ENCODE peak calls at places on chromosomes 3 and 15, in ten cellular contexts. One of them, this sample, is unnamed.

GRCh38 chr3:161395115-161395514 is 23.8 kb upstream of the SPTSSB start:
- DNase-seq in A549: no peak
- DNase-seq in body of pancreas: no peak
- DNase-seq in IMR-90: no peak
- DNase-seq in breast epithelium: no peak
- DNase-seq in stomach: no peak
- DNase-seq in sigmoid colon: no peak
- DNase-seq in spleen: no peak
- DNase-seq in lower leg skin: no peak
- DNase-seq in heart left ventricle: no peak
- DNase-seq in this sample: no peak

GRCh38 chr3:99128740-99129505 is 227.4 kb upstream of the DCBLD2 start:
- DNase-seq in A549: peak
- DNase-seq in sigmoid colon: no peak
- DNase-seq in heart left ventricle: no peak
- DNase-seq in breast epithelium: no peak
- DNase-seq in body of pancreas: no peak
- DNase-seq in lower leg skin: no peak
- DNase-seq in IMR-90: peak
- DNase-seq in stomach: no peak
- DNase-seq in spleen: no peak
- DNase-seq in this sample: peak

GRCh38 chr3:101042996-101043686 is 49.9 kb upstream of the ABI3BP start:
- DNase-seq in sigmoid colon: no peak
- DNase-seq in body of pancreas: no peak
- DNase-seq in heart left ventricle: no peak
- DNase-seq in breast epithelium: no peak
- DNase-seq in stomach: no peak
- DNase-seq in IMR-90: peak
- DNase-seq in lower leg skin: no peak
- DNase-seq in spleen: no peak
- DNase-seq in A549: peak
- DNase-seq in this sample: no peak

GRCh38 chr15:54556231-54556630 is 578.0 kb downstream of the UNC13C start:
- DNase-seq in spleen: no peak
- DNase-seq in lower leg skin: no peak
- DNase-seq in IMR-90: no peak
- DNase-seq in sigmoid colon: no peak
- DNase-seq in body of pancreas: no peak
- DNase-seq in breast epithelium: no peak
- DNase-seq in stomach: no peak
- DNase-seq in heart left ventricle: no peak
- DNase-seq in A549: no peak
- DNase-seq in this sample: no peak

GRCh38 chr3:135964160-135964955 is 1.2 kb upstream of the PPP2R3A start:
- DNase-seq in lower leg skin: no peak
- DNase-seq in IMR-90: no peak
- DNase-seq in stomach: no peak
- DNase-seq in breast epithelium: no peak
- DNase-seq in heart left ventricle: no peak
- DNase-seq in A549: no peak
- DNase-seq in spleen: no peak
- DNase-seq in sigmoid colon: no peak
- DNase-seq in body of pancreas: no peak
- DNase-seq in this sample: no peak

GRCh38 chr3:188294823-188295487 is 141.0 kb downstream of the LPP start:
- DNase-seq in heart left ventricle: no peak
- DNase-seq in A549: peak
- DNase-seq in sigmoid colon: no peak
- DNase-seq in breast epithelium: peak
- DNase-seq in stomach: peak
- DNase-seq in spleen: no peak
- DNase-seq in body of pancreas: peak
- DNase-seq in IMR-90: peak
- DNase-seq in lower leg skin: no peak
- DNase-seq in this sample: peak

GRCh38 chr3:6204891-6205290 is 656.0 kb upstream of the GRM7 start:
- DNase-seq in IMR-90: no peak
- DNase-seq in heart left ventricle: no peak
- DNase-seq in sigmoid colon: no peak
- DNase-seq in spleen: no peak
- DNase-seq in lower leg skin: no peak
- DNase-seq in breast epithelium: no peak
- DNase-seq in A549: no peak
- DNase-seq in body of pancreas: no peak
- DNase-seq in stomach: no peak
- DNase-seq in this sample: no peak

GRCh38 chr15:41337631-41338522 is 5.2 kb downstream of the NUSAP1 start:
- DNase-seq in stomach: no peak
- DNase-seq in heart left ventricle: no peak
- DNase-seq in lower leg skin: no peak
- DNase-seq in sigmoid colon: no peak
- DNase-seq in body of pancreas: no peak
- DNase-seq in A549: no peak
- DNase-seq in IMR-90: no peak
- DNase-seq in spleen: no peak
- DNase-seq in breast epithelium: no peak
- DNase-seq in this sample: no peak

GRCh38 chr15:72851586-72851985 is 68.0 kb upstream of the ADPGK start:
- DNase-seq in lower leg skin: no peak
- DNase-seq in A549: no peak
- DNase-seq in breast epithelium: no peak
- DNase-seq in IMR-90: no peak
- DNase-seq in stomach: no peak
- DNase-seq in sigmoid colon: no peak
- DNase-seq in heart left ventricle: no peak
- DNase-seq in body of pancreas: no peak
- DNase-seq in spleen: no peak
- DNase-seq in this sample: no peak

GRCh38 chr3:50575372-50575771 is 6.0 kb downstream of the HEMK1 start:
- DNase-seq in stomach: no peak
- DNase-seq in heart left ventricle: no peak
- DNase-seq in breast epithelium: no peak
- DNase-seq in body of pancreas: no peak
- DNase-seq in sigmoid colon: no peak
- DNase-seq in A549: no peak
- DNase-seq in spleen: no peak
- DNase-seq in lower leg skin: no peak
- DNase-seq in IMR-90: peak
- DNase-seq in this sample: peak

GRCh38 chr3:122786067-122786466 is 7.6 kb downstream of the HSPBAP1 start:
- DNase-seq in lower leg skin: no peak
- DNase-seq in spleen: no peak
- DNase-seq in sigmoid colon: no peak
- DNase-seq in body of pancreas: no peak
- DNase-seq in stomach: no peak
- DNase-seq in IMR-90: peak
- DNase-seq in breast epithelium: no peak
- DNase-seq in A549: peak
- DNase-seq in heart left ventricle: no peak
- DNase-seq in this sample: peak

GRCh38 chr15:41838400-41838897 is at the start of gene PLA2G4B:
- DNase-seq in stomach: peak
- DNase-seq in spleen: no peak
- DNase-seq in heart left ventricle: no peak
- DNase-seq in lower leg skin: peak
- DNase-seq in breast epithelium: peak
- DNase-seq in A549: no peak
- DNase-seq in body of pancreas: peak
- DNase-seq in sigmoid colon: no peak
- DNase-seq in IMR-90: no peak
- DNase-seq in this sample: no peak

GRCh38 chr3:126557761-126558160 is 971 bp downstream of the C3orf22 start:
- DNase-seq in A549: no peak
- DNase-seq in lower leg skin: no peak
- DNase-seq in IMR-90: no peak
- DNase-seq in heart left ventricle: no peak
- DNase-seq in stomach: peak
- DNase-seq in sigmoid colon: no peak
- DNase-seq in breast epithelium: no peak
- DNase-seq in spleen: peak
- DNase-seq in body of pancreas: no peak
- DNase-seq in this sample: peak

GRCh38 chr3:132595036-132595435 is 2.0 kb upstream of the ACKR4 start:
- DNase-seq in stomach: no peak
- DNase-seq in lower leg skin: no peak
- DNase-seq in A549: no peak
- DNase-seq in sigmoid colon: no peak
- DNase-seq in IMR-90: peak
- DNase-seq in spleen: no peak
- DNase-seq in heart left ventricle: no peak
- DNase-seq in body of pancreas: no peak
- DNase-seq in breast epithelium: no peak
- DNase-seq in this sample: no peak

GRCh38 chr15:31905054-31905453 is 125.3 kb upstream of the CHRNA7 start:
- DNase-seq in body of pancreas: no peak
- DNase-seq in lower leg skin: no peak
- DNase-seq in heart left ventricle: no peak
- DNase-seq in sigmoid colon: no peak
- DNase-seq in breast epithelium: no peak
- DNase-seq in stomach: no peak
- DNase-seq in spleen: no peak
- DNase-seq in IMR-90: no peak
- DNase-seq in A549: no peak
- DNase-seq in this sample: no peak
- TF ChIP-seq POLR2A in body of pancreas: no peak
- TF ChIP-seq POLR2A in lower leg skin: no peak
- TF ChIP-seq POLR2A in heart left ventricle: no peak
- TF ChIP-seq POLR2A in sigmoid colon: no peak
- TF ChIP-seq POLR2A in breast epithelium: no peak
- TF ChIP-seq POLR2A in stomach: no peak
- TF ChIP-seq POLR2A in spleen: no peak
- TF ChIP-seq POLR2A in IMR-90: no peak
- TF ChIP-seq POLR2A in A549: no peak
- TF ChIP-seq POLR2A in this sample: no peak

GRCh38 chr3:54020436-54020835 is 101.9 kb upstream of the CACNA2D3 start:
- DNase-seq in heart left ventricle: no peak
- DNase-seq in sigmoid colon: no peak
- DNase-seq in body of pancreas: no peak
- DNase-seq in spleen: no peak
- DNase-seq in IMR-90: no peak
- DNase-seq in lower leg skin: no peak
- DNase-seq in stomach: no peak
- DNase-seq in A549: no peak
- DNase-seq in breast epithelium: no peak
- DNase-seq in this sample: no peak
- TF ChIP-seq POLR2A in heart left ventricle: no peak
- TF ChIP-seq POLR2A in sigmoid colon: no peak
- TF ChIP-seq POLR2A in body of pancreas: no peak
- TF ChIP-seq POLR2A in spleen: no peak
- TF ChIP-seq POLR2A in IMR-90: no peak
- TF ChIP-seq POLR2A in lower leg skin: no peak
- TF ChIP-seq POLR2A in stomach: no peak
- TF ChIP-seq POLR2A in A549: no peak
- TF ChIP-seq POLR2A in breast epithelium: no peak
- TF ChIP-seq POLR2A in this sample: no peak

GRCh38 chr3:48468329-48468731 is 21.8 kb downstream of the ATRIP start:
- DNase-seq in stomach: peak
- DNase-seq in IMR-90: no peak
- DNase-seq in heart left ventricle: no peak
- DNase-seq in spleen: peak
- DNase-seq in sigmoid colon: no peak
- DNase-seq in breast epithelium: no peak
- DNase-seq in lower leg skin: no peak
- DNase-seq in A549: no peak
- DNase-seq in body of pancreas: peak
- DNase-seq in this sample: no peak
- TF ChIP-seq POLR2A in stomach: no peak
- TF ChIP-seq POLR2A in IMR-90: no peak
- TF ChIP-seq POLR2A in heart left ventricle: no peak
- TF ChIP-seq POLR2A in spleen: no peak
- TF ChIP-seq POLR2A in sigmoid colon: no peak
- TF ChIP-seq POLR2A in breast epithelium: no peak
- TF ChIP-seq POLR2A in lower leg skin: no peak
- TF ChIP-seq POLR2A in A549: no peak
- TF ChIP-seq POLR2A in body of pancreas: no peak
- TF ChIP-seq POLR2A in this sample: no peak

GRCh38 chr15:78050441-78050809 is 27.1 kb downstream of the TBC1D2B start:
- DNase-seq in body of pancreas: no peak
- DNase-seq in spleen: no peak
- DNase-seq in A549: no peak
- DNase-seq in heart left ventricle: no peak
- DNase-seq in stomach: no peak
- DNase-seq in lower leg skin: no peak
- DNase-seq in IMR-90: no peak
- DNase-seq in breast epithelium: no peak
- DNase-seq in sigmoid colon: no peak
- DNase-seq in this sample: no peak

GRCh38 chr15:78051622-78052405 is 25.7 kb downstream of the TBC1D2B start:
- DNase-seq in IMR-90: peak
- DNase-seq in breast epithelium: no peak
- DNase-seq in A549: no peak
- DNase-seq in heart left ventricle: peak
- DNase-seq in body of pancreas: peak
- DNase-seq in lower leg skin: no peak
- DNase-seq in spleen: no peak
- DNase-seq in stomach: peak
- DNase-seq in sigmoid colon: no peak
- DNase-seq in this sample: no peak

GRCh38 chr15:78048410-78048946 is 29.0 kb downstream of the TBC1D2B start:
- DNase-seq in lower leg skin: no peak
- DNase-seq in spleen: no peak
- DNase-seq in breast epithelium: no peak
- DNase-seq in stomach: no peak
- DNase-seq in A549: no peak
- DNase-seq in body of pancreas: no peak
- DNase-seq in sigmoid colon: no peak
- DNase-seq in IMR-90: no peak
- DNase-seq in heart left ventricle: peak
- DNase-seq in this sample: no peak

GRCh38 chr15:78050851-78051250 is 26.7 kb downstream of the TBC1D2B start:
- DNase-seq in A549: no peak
- DNase-seq in body of pancreas: no peak
- DNase-seq in stomach: no peak
- DNase-seq in breast epithelium: no peak
- DNase-seq in spleen: no peak
- DNase-seq in IMR-90: no peak
- DNase-seq in lower leg skin: no peak
- DNase-seq in sigmoid colon: no peak
- DNase-seq in heart left ventricle: no peak
- DNase-seq in this sample: no peak

DNA sequence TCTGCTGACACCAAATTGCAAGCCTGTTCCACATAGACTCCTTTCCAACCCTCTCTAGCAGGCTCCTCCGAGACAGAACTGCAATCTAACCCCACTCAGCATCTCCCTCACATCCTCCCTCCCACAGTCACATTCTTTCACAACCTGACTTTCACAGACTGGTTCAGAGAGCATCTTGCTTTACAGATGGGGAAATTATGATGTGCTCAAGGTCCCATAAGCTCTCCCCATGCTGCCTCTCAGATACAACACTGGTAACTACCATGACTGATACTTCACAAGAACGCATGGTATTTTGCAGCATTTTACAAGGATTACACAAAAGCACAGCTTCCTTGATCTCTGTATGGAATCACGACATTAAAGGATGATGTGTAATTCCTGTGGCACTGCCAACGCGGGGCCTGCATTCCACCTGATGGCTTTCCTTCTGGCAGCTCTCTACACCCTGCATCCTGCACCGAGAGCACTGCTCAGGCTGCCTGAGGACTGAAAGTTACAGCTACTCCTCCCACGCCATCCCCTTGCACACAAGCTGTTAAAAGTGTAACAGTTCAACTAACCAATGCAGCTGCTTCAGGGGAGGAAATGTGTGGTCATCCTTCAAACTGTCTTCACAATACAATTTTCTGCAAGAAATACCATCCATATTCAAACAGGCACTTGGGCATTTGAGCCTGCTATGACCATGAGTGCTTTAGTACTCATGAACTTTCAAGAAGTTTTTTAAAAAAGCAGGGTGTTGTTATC is 27.6 kb downstream of the TBC1D2B start:
- DNase-seq in heart left ventricle: peak
- DNase-seq in breast epithelium: no peak
- DNase-seq in A549: no peak
- DNase-seq in IMR-90: peak
- DNase-seq in sigmoid colon: no peak
- DNase-seq in body of pancreas: no peak
- DNase-seq in lower leg skin: no peak
- DNase-seq in spleen: peak
- DNase-seq in stomach: no peak
- DNase-seq in this sample: no peak
- TF ChIP-seq POLR2A in heart left ventricle: no peak
- TF ChIP-seq POLR2A in breast epithelium: no peak
- TF ChIP-seq POLR2A in A549: no peak
- TF ChIP-seq POLR2A in IMR-90: no peak
- TF ChIP-seq POLR2A in sigmoid colon: no peak
- TF ChIP-seq POLR2A in body of pancreas: no peak
- TF ChIP-seq POLR2A in lower leg skin: no peak
- TF ChIP-seq POLR2A in spleen: no peak
- TF ChIP-seq POLR2A in stomach: no peak
- TF ChIP-seq POLR2A in this sample: no peak

This sample was measured in H54.